ENCODE peak calls at places on chromosome 22, in seven cellular contexts. One of them, this sample, is unnamed.

GRCh38 chr22:45977551-45978274 is 751 bp upstream of the WNT7B start:
- DNase-seq in stimulated activated CD4-positive, alpha-beta T cell treated with anti-CD3 and anti-CD28 coated beads, Interleukin-4, amount 100 ng/mL, for 24 hours: no peak
- DNase-seq in Caco-2: no peak
- DNase-seq in activated naive CD4-positive, alpha-beta T cell: no peak
- DNase-seq in AG10803: no peak
- DNase-seq in HCEC 1CT: no peak
- DNase-seq in posterior cingulate gyrus: no peak
- DNase-seq in this sample: no peak

GRCh38 chr22:46002757-46003270 is 25.9 kb upstream of the WNT7B start:
- DNase-seq in HCEC 1CT: no peak
- DNase-seq in AG10803: peak
- DNase-seq in Caco-2: no peak
- DNase-seq in activated naive CD4-positive, alpha-beta T cell: no peak
- DNase-seq in stimulated activated CD4-positive, alpha-beta T cell treated with anti-CD3 and anti-CD28 coated beads, Interleukin-4, amount 100 ng/mL, for 24 hours: no peak
- DNase-seq in posterior cingulate gyrus: no peak
- DNase-seq in this sample: no peak

GRCh38 chr22:21652010-21652546 is 10.0 kb downstream of the SDF2L1 start:
- DNase-seq in AG10803: peak
- DNase-seq in posterior cingulate gyrus: peak
- DNase-seq in activated naive CD4-positive, alpha-beta T cell: peak
- DNase-seq in stimulated activated CD4-positive, alpha-beta T cell treated with anti-CD3 and anti-CD28 coated beads, Interleukin-4, amount 100 ng/mL, for 24 hours: peak
- DNase-seq in HCEC 1CT: peak
- DNase-seq in Caco-2: peak
- DNase-seq in this sample: peak

GRCh38 chr22:42425337-42425988 is 6.7 kb downstream of the NFAM1 start:
- DNase-seq in posterior cingulate gyrus: no peak
- DNase-seq in Caco-2: no peak
- DNase-seq in AG10803: no peak
- DNase-seq in stimulated activated CD4-positive, alpha-beta T cell treated with anti-CD3 and anti-CD28 coated beads, Interleukin-4, amount 100 ng/mL, for 24 hours: no peak
- DNase-seq in activated naive CD4-positive, alpha-beta T cell: no peak
- DNase-seq in HCEC 1CT: no peak
- DNase-seq in this sample: peak

GRCh38 chr22:49052023-49052538 is 775.6 kb downstream of the BRD1 start:
- DNase-seq in activated naive CD4-positive, alpha-beta T cell: no peak
- DNase-seq in Caco-2: no peak
- DNase-seq in stimulated activated CD4-positive, alpha-beta T cell treated with anti-CD3 and anti-CD28 coated beads, Interleukin-4, amount 100 ng/mL, for 24 hours: peak
- DNase-seq in HCEC 1CT: no peak
- DNase-seq in posterior cingulate gyrus: no peak
- DNase-seq in AG10803: no peak
- DNase-seq in this sample: no peak

GRCh38 chr22:30348837-30349236 is 7.9 kb downstream of the SF3A1 start:
- DNase-seq in HCEC 1CT: no peak
- DNase-seq in posterior cingulate gyrus: no peak
- DNase-seq in Caco-2: no peak
- DNase-seq in activated naive CD4-positive, alpha-beta T cell: no peak
- DNase-seq in AG10803: peak
- DNase-seq in stimulated activated CD4-positive, alpha-beta T cell treated with anti-CD3 and anti-CD28 coated beads, Interleukin-4, amount 100 ng/mL, for 24 hours: no peak
- DNase-seq in this sample: no peak

GRCh38 chr22:25496396-25497064 is 67.9 kb upstream of the GRK3 start:
- DNase-seq in activated naive CD4-positive, alpha-beta T cell: no peak
- DNase-seq in Caco-2: no peak
- DNase-seq in HCEC 1CT: no peak
- DNase-seq in stimulated activated CD4-positive, alpha-beta T cell treated with anti-CD3 and anti-CD28 coated beads, Interleukin-4, amount 100 ng/mL, for 24 hours: no peak
- DNase-seq in AG10803: no peak
- DNase-seq in posterior cingulate gyrus: no peak
- DNase-seq in this sample: no peak

GRCh38 chr22:49617866-49618688 is 209.6 kb downstream of the BRD1 start:
- DNase-seq in Caco-2: no peak
- DNase-seq in stimulated activated CD4-positive, alpha-beta T cell treated with anti-CD3 and anti-CD28 coated beads, Interleukin-4, amount 100 ng/mL, for 24 hours: no peak
- DNase-seq in posterior cingulate gyrus: no peak
- DNase-seq in HCEC 1CT: no peak
- DNase-seq in activated naive CD4-positive, alpha-beta T cell: no peak
- DNase-seq in AG10803: no peak
- DNase-seq in this sample: no peak

GRCh38 chr22:24434472-24435322 is 7.3 kb downstream of the ADORA2A start:
- DNase-seq in HCEC 1CT: no peak
- DNase-seq in AG10803: no peak
- DNase-seq in posterior cingulate gyrus: no peak
- DNase-seq in activated naive CD4-positive, alpha-beta T cell: no peak
- DNase-seq in Caco-2: no peak
- DNase-seq in stimulated activated CD4-positive, alpha-beta T cell treated with anti-CD3 and anti-CD28 coated beads, Interleukin-4, amount 100 ng/mL, for 24 hours: peak
- DNase-seq in this sample: no peak

GRCh38 chr22:28016781-28017557 is 97.9 kb upstream of the PITPNB start:
- DNase-seq in activated naive CD4-positive, alpha-beta T cell: no peak
- DNase-seq in Caco-2: no peak
- DNase-seq in AG10803: no peak
- DNase-seq in stimulated activated CD4-positive, alpha-beta T cell treated with anti-CD3 and anti-CD28 coated beads, Interleukin-4, amount 100 ng/mL, for 24 hours: no peak
- DNase-seq in posterior cingulate gyrus: peak
- DNase-seq in HCEC 1CT: no peak
- DNase-seq in this sample: no peak

GRCh38 chr22:17205432-17205831 is 13.8 kb downstream of the ADA2 start:
- DNase-seq in stimulated activated CD4-positive, alpha-beta T cell treated with anti-CD3 and anti-CD28 coated beads, Interleukin-4, amount 100 ng/mL, for 24 hours: no peak
- DNase-seq in HCEC 1CT: no peak
- DNase-seq in Caco-2: no peak
- DNase-seq in activated naive CD4-positive, alpha-beta T cell: no peak
- DNase-seq in AG10803: no peak
- DNase-seq in posterior cingulate gyrus: no peak
- DNase-seq in this sample: no peak

GRCh38 chr22:31960767-31961166 is 16.4 kb downstream of the YWHAH start:
- DNase-seq in Caco-2: no peak
- DNase-seq in stimulated activated CD4-positive, alpha-beta T cell treated with anti-CD3 and anti-CD28 coated beads, Interleukin-4, amount 100 ng/mL, for 24 hours: no peak
- DNase-seq in HCEC 1CT: no peak
- DNase-seq in posterior cingulate gyrus: no peak
- DNase-seq in activated naive CD4-positive, alpha-beta T cell: no peak
- DNase-seq in AG10803: no peak
- DNase-seq in this sample: no peak

GRCh38 chr22:20429254-20430100 is 8.1 kb downstream of the SCARF2 start:
- DNase-seq in posterior cingulate gyrus: no peak
- DNase-seq in stimulated activated CD4-positive, alpha-beta T cell treated with anti-CD3 and anti-CD28 coated beads, Interleukin-4, amount 100 ng/mL, for 24 hours: peak
- DNase-seq in HCEC 1CT: no peak
- DNase-seq in activated naive CD4-positive, alpha-beta T cell: peak
- DNase-seq in AG10803: no peak
- DNase-seq in Caco-2: peak
- DNase-seq in this sample: peak

GRCh38 chr22:41099036-41099435 is 6.6 kb downstream of the EP300 start:
- DNase-seq in AG10803: no peak
- DNase-seq in stimulated activated CD4-positive, alpha-beta T cell treated with anti-CD3 and anti-CD28 coated beads, Interleukin-4, amount 100 ng/mL, for 24 hours: no peak
- DNase-seq in HCEC 1CT: no peak
- DNase-seq in Caco-2: no peak
- DNase-seq in activated naive CD4-positive, alpha-beta T cell: no peak
- DNase-seq in posterior cingulate gyrus: no peak
- DNase-seq in this sample: no peak

GRCh38 chr22:35539910-35540599 is 576 bp upstream of the RASD2 start:
- DNase-seq in AG10803: peak
- DNase-seq in activated naive CD4-positive, alpha-beta T cell: peak
- DNase-seq in stimulated activated CD4-positive, alpha-beta T cell treated with anti-CD3 and anti-CD28 coated beads, Interleukin-4, amount 100 ng/mL, for 24 hours: peak
- DNase-seq in posterior cingulate gyrus: peak
- DNase-seq in Caco-2: peak
- DNase-seq in HCEC 1CT: peak
- DNase-seq in this sample: peak

GRCh38 chr22:25645266-25645665 is 80.8 kb downstream of the GRK3 start:
- DNase-seq in activated naive CD4-positive, alpha-beta T cell: no peak
- DNase-seq in posterior cingulate gyrus: no peak
- DNase-seq in AG10803: no peak
- DNase-seq in stimulated activated CD4-positive, alpha-beta T cell treated with anti-CD3 and anti-CD28 coated beads, Interleukin-4, amount 100 ng/mL, for 24 hours: no peak
- DNase-seq in HCEC 1CT: peak
- DNase-seq in Caco-2: no peak
- DNase-seq in this sample: no peak

GRCh38 chr22:45763236-45763624 is 91.6 kb downstream of the ATXN10 start:
- DNase-seq in HCEC 1CT: no peak
- DNase-seq in activated naive CD4-positive, alpha-beta T cell: no peak
- DNase-seq in stimulated activated CD4-positive, alpha-beta T cell treated with anti-CD3 and anti-CD28 coated beads, Interleukin-4, amount 100 ng/mL, for 24 hours: no peak
- DNase-seq in Caco-2: peak
- DNase-seq in posterior cingulate gyrus: no peak
- DNase-seq in AG10803: no peak
- DNase-seq in this sample: no peak

GRCh38 chr22:50262973-50263617 is 1.6 kb upstream of the MAPK12 start:
- DNase-seq in HCEC 1CT: no peak
- DNase-seq in stimulated activated CD4-positive, alpha-beta T cell treated with anti-CD3 and anti-CD28 coated beads, Interleukin-4, amount 100 ng/mL, for 24 hours: no peak
- DNase-seq in activated naive CD4-positive, alpha-beta T cell: no peak
- DNase-seq in posterior cingulate gyrus: no peak
- DNase-seq in Caco-2: no peak
- DNase-seq in AG10803: no peak
- DNase-seq in this sample: no peak

GRCh38 chr22:48942698-48943566 is 884.7 kb downstream of the BRD1 start:
- DNase-seq in activated naive CD4-positive, alpha-beta T cell: no peak
- DNase-seq in AG10803: no peak
- DNase-seq in Caco-2: no peak
- DNase-seq in stimulated activated CD4-positive, alpha-beta T cell treated with anti-CD3 and anti-CD28 coated beads, Interleukin-4, amount 100 ng/mL, for 24 hours: no peak
- DNase-seq in posterior cingulate gyrus: no peak
- DNase-seq in HCEC 1CT: no peak
- DNase-seq in this sample: no peak

GRCh38 chr22:45781459-45781858 is 109.8 kb downstream of the ATXN10 start:
- DNase-seq in Caco-2: no peak
- DNase-seq in HCEC 1CT: no peak
- DNase-seq in activated naive CD4-positive, alpha-beta T cell: no peak
- DNase-seq in stimulated activated CD4-positive, alpha-beta T cell treated with anti-CD3 and anti-CD28 coated beads, Interleukin-4, amount 100 ng/mL, for 24 hours: no peak
- DNase-seq in posterior cingulate gyrus: no peak
- DNase-seq in AG10803: peak
- DNase-seq in this sample: no peak

GRCh38 chr22:35558719-35559118 is 18.1 kb downstream of the RASD2 start:
- DNase-seq in activated naive CD4-positive, alpha-beta T cell: no peak
- DNase-seq in posterior cingulate gyrus: no peak
- DNase-seq in AG10803: no peak
- DNase-seq in HCEC 1CT: no peak
- DNase-seq in Caco-2: no peak
- DNase-seq in stimulated activated CD4-positive, alpha-beta T cell treated with anti-CD3 and anti-CD28 coated beads, Interleukin-4, amount 100 ng/mL, for 24 hours: no peak
- DNase-seq in this sample: no peak

GRCh38 chr22:44704159-44705021 is 2.4 kb downstream of the PRR5 start:
- DNase-seq in stimulated activated CD4-positive, alpha-beta T cell treated with anti-CD3 and anti-CD28 coated beads, Interleukin-4, amount 100 ng/mL, for 24 hours: no peak
- DNase-seq in HCEC 1CT: no peak
- DNase-seq in activated naive CD4-positive, alpha-beta T cell: no peak
- DNase-seq in posterior cingulate gyrus: no peak
- DNase-seq in AG10803: no peak
- DNase-seq in Caco-2: no peak
- DNase-seq in this sample: no peak

GRCh38 chr22:27115816-27116256 is 458.4 kb downstream of the MIAT start:
- DNase-seq in posterior cingulate gyrus: no peak
- DNase-seq in stimulated activated CD4-positive, alpha-beta T cell treated with anti-CD3 and anti-CD28 coated beads, Interleukin-4, amount 100 ng/mL, for 24 hours: no peak
- DNase-seq in Caco-2: peak
- DNase-seq in HCEC 1CT: no peak
- DNase-seq in AG10803: peak
- DNase-seq in activated naive CD4-positive, alpha-beta T cell: no peak
- DNase-seq in this sample: peak

GRCh38 chr22:23401111-23401909 is 178.8 kb downstream of the IGLL1 start:
- DNase-seq in stimulated activated CD4-positive, alpha-beta T cell treated with anti-CD3 and anti-CD28 coated beads, Interleukin-4, amount 100 ng/mL, for 24 hours: no peak
- DNase-seq in activated naive CD4-positive, alpha-beta T cell: no peak
- DNase-seq in AG10803: peak
- DNase-seq in Caco-2: no peak
- DNase-seq in HCEC 1CT: peak
- DNase-seq in posterior cingulate gyrus: no peak
- DNase-seq in this sample: peak

GRCh38 chr22:17077255-17077654 is 7.5 kb upstream of the IL17RA start:
- DNase-seq in HCEC 1CT: peak
- DNase-seq in stimulated activated CD4-positive, alpha-beta T cell treated with anti-CD3 and anti-CD28 coated beads, Interleukin-4, amount 100 ng/mL, for 24 hours: no peak
- DNase-seq in Caco-2: no peak
- DNase-seq in posterior cingulate gyrus: no peak
- DNase-seq in AG10803: peak
- DNase-seq in activated naive CD4-positive, alpha-beta T cell: no peak
- DNase-seq in this sample: peak

GRCh38 chr22:46673677-46674236 is 53.6 kb downstream of the GRAMD4 start:
- DNase-seq in Caco-2: no peak
- DNase-seq in HCEC 1CT: no peak
- DNase-seq in AG10803: no peak
- DNase-seq in stimulated activated CD4-positive, alpha-beta T cell treated with anti-CD3 and anti-CD28 coated beads, Interleukin-4, amount 100 ng/mL, for 24 hours: peak
- DNase-seq in activated naive CD4-positive, alpha-beta T cell: no peak
- DNase-seq in posterior cingulate gyrus: no peak
- DNase-seq in this sample: no peak

GRCh38 chr22:37519268-37520195 is at the start of gene CARD10:
- DNase-seq in stimulated activated CD4-positive, alpha-beta T cell treated with anti-CD3 and anti-CD28 coated beads, Interleukin-4, amount 100 ng/mL, for 24 hours: no peak
- DNase-seq in AG10803: no peak
- DNase-seq in activated naive CD4-positive, alpha-beta T cell: no peak
- DNase-seq in Caco-2: peak
- DNase-seq in HCEC 1CT: no peak
- DNase-seq in posterior cingulate gyrus: no peak
- DNase-seq in this sample: peak

GRCh38 chr22:45783690-45784089 is 112.1 kb downstream of the ATXN10 start:
- DNase-seq in stimulated activated CD4-positive, alpha-beta T cell treated with anti-CD3 and anti-CD28 coated beads, Interleukin-4, amount 100 ng/mL, for 24 hours: no peak
- DNase-seq in posterior cingulate gyrus: no peak
- DNase-seq in Caco-2: no peak
- DNase-seq in activated naive CD4-positive, alpha-beta T cell: no peak
- DNase-seq in AG10803: no peak
- DNase-seq in HCEC 1CT: no peak
- DNase-seq in this sample: no peak

GRCh38 chr22:21837184-21837979 is 30.1 kb downstream of the MAPK1 start:
- DNase-seq in stimulated activated CD4-positive, alpha-beta T cell treated with anti-CD3 and anti-CD28 coated beads, Interleukin-4, amount 100 ng/mL, for 24 hours: no peak
- DNase-seq in HCEC 1CT: peak
- DNase-seq in activated naive CD4-positive, alpha-beta T cell: no peak
- DNase-seq in posterior cingulate gyrus: no peak
- DNase-seq in Caco-2: peak
- DNase-seq in AG10803: peak
- DNase-seq in this sample: no peak

GRCh38 chr22:25656724-25657123 is 85.3 kb upstream of the MYO18B start:
- DNase-seq in stimulated activated CD4-positive, alpha-beta T cell treated with anti-CD3 and anti-CD28 coated beads, Interleukin-4, amount 100 ng/mL, for 24 hours: no peak
- DNase-seq in Caco-2: no peak
- DNase-seq in activated naive CD4-positive, alpha-beta T cell: no peak
- DNase-seq in posterior cingulate gyrus: no peak
- DNase-seq in HCEC 1CT: no peak
- DNase-seq in AG10803: no peak
- DNase-seq in this sample: no peak

GRCh38 chr22:44589831-44590230 is 91.8 kb upstream of the RTL6 start:
- DNase-seq in activated naive CD4-positive, alpha-beta T cell: no peak
- DNase-seq in Caco-2: no peak
- DNase-seq in AG10803: no peak
- DNase-seq in stimulated activated CD4-positive, alpha-beta T cell treated with anti-CD3 and anti-CD28 coated beads, Interleukin-4, amount 100 ng/mL, for 24 hours: no peak
- DNase-seq in posterior cingulate gyrus: no peak
- DNase-seq in HCEC 1CT: no peak
- DNase-seq in this sample: no peak

GRCh38 chr22:40029189-40029890 is 34.6 kb downstream of the FAM83F start:
- DNase-seq in posterior cingulate gyrus: no peak
- DNase-seq in HCEC 1CT: no peak
- DNase-seq in activated naive CD4-positive, alpha-beta T cell: no peak
- DNase-seq in stimulated activated CD4-positive, alpha-beta T cell treated with anti-CD3 and anti-CD28 coated beads, Interleukin-4, amount 100 ng/mL, for 24 hours: no peak
- DNase-seq in Caco-2: no peak
- DNase-seq in AG10803: no peak
- DNase-seq in this sample: no peak

GRCh38 chr22:29152381-29153138 is 53.1 kb upstream of the EMID1 start:
- DNase-seq in AG10803: no peak
- DNase-seq in Caco-2: no peak
- DNase-seq in HCEC 1CT: no peak
- DNase-seq in posterior cingulate gyrus: no peak
- DNase-seq in activated naive CD4-positive, alpha-beta T cell: no peak
- DNase-seq in stimulated activated CD4-positive, alpha-beta T cell treated with anti-CD3 and anti-CD28 coated beads, Interleukin-4, amount 100 ng/mL, for 24 hours: no peak
- DNase-seq in this sample: no peak

GRCh38 chr22:47606426-47606825 is 844.0 kb downstream of the TBC1D22A start:
- DNase-seq in stimulated activated CD4-positive, alpha-beta T cell treated with anti-CD3 and anti-CD28 coated beads, Interleukin-4, amount 100 ng/mL, for 24 hours: no peak
- DNase-seq in posterior cingulate gyrus: no peak
- DNase-seq in activated naive CD4-positive, alpha-beta T cell: no peak
- DNase-seq in AG10803: no peak
- DNase-seq in Caco-2: no peak
- DNase-seq in HCEC 1CT: no peak
- DNase-seq in this sample: no peak

GRCh38 chr22:20550851-20551744 is 43.7 kb downstream of the MED15 start:
- DNase-seq in activated naive CD4-positive, alpha-beta T cell: no peak
- DNase-seq in Caco-2: no peak
- DNase-seq in HCEC 1CT: peak
- DNase-seq in stimulated activated CD4-positive, alpha-beta T cell treated with anti-CD3 and anti-CD28 coated beads, Interleukin-4, amount 100 ng/mL, for 24 hours: peak
- DNase-seq in AG10803: peak
- DNase-seq in posterior cingulate gyrus: peak
- DNase-seq in this sample: no peak

GRCh38 chr22:37431366-37431765 is 4.1 kb upstream of the ELFN2 start:
- DNase-seq in posterior cingulate gyrus: no peak
- DNase-seq in Caco-2: no peak
- DNase-seq in stimulated activated CD4-positive, alpha-beta T cell treated with anti-CD3 and anti-CD28 coated beads, Interleukin-4, amount 100 ng/mL, for 24 hours: no peak
- DNase-seq in activated naive CD4-positive, alpha-beta T cell: no peak
- DNase-seq in HCEC 1CT: no peak
- DNase-seq in AG10803: no peak
- DNase-seq in this sample: no peak

GRCh38 chr22:38203090-38203810 is 1.5 kb downstream of the MAFF start:
- DNase-seq in stimulated activated CD4-positive, alpha-beta T cell treated with anti-CD3 and anti-CD28 coated beads, Interleukin-4, amount 100 ng/mL, for 24 hours: peak
- DNase-seq in HCEC 1CT: no peak
- DNase-seq in Caco-2: peak
- DNase-seq in activated naive CD4-positive, alpha-beta T cell: no peak
- DNase-seq in posterior cingulate gyrus: no peak
- DNase-seq in AG10803: no peak
- DNase-seq in this sample: peak

GRCh38 chr22:36223504-36223903 is 15.8 kb downstream of the APOL2 start:
- DNase-seq in Caco-2: no peak
- DNase-seq in activated naive CD4-positive, alpha-beta T cell: no peak
- DNase-seq in HCEC 1CT: no peak
- DNase-seq in stimulated activated CD4-positive, alpha-beta T cell treated with anti-CD3 and anti-CD28 coated beads, Interleukin-4, amount 100 ng/mL, for 24 hours: no peak
- DNase-seq in posterior cingulate gyrus: no peak
- DNase-seq in AG10803: no peak
- DNase-seq in this sample: no peak